ENCODE peak calls at places on chromosomes 2 and 18, in eight cellular contexts. B is aorta, Z is spleen, V is fibroblast of lung, G is left ventricle myocardium inferior, X is H9, P is heart left ventricle, Y is kidney. N is an unnamed sample. For H3K9me3 and H3K4me1, the result is how much of the 10 kb centered on the place peaks cover.

GRCh38 chr2:232658217-232658785 is 24.9 kb downstream of the EFHD1 start:
- DNase-seq in Z (no peak), Y (no peak), V (peak), X (no peak), B (no peak), P (no peak), G (no peak), N (no peak)

GRCh38 chr18:43935051-43935412 is 657.7 kb upstream of the SYT4 start:
- DNase-seq in G (no peak), Z (no peak), Y (no peak), B (no peak), X (no peak), P (no peak), V (peak), N (no peak)

GRCh38 chr18:35624140-35624539 is 42.6 kb downstream of the GALNT1 start:
- DNase-seq in B (no peak), Z (no peak), G (no peak), X (no peak), Y (no peak), V (no peak), P (no peak), N (no peak)

GRCh38 chr2:119545076-119545475 is 827 bp downstream of the CFAP221 start:
- DNase-seq in B (no peak), Z (no peak), P (no peak), Y (peak), V (no peak), G (no peak), X (no peak), N (no peak)

GRCh38 chr2:44802409-44803099 is 138.9 kb upstream of the SIX3 start:
- DNase-seq in X (peak), Y (no peak), B (no peak), Z (no peak), V (no peak), G (no peak), P (no peak), N (no peak)

GRCh38 chr18:22710628-22711380 is 222.3 kb upstream of the RBBP8 start:
- DNase-seq in X (no peak), Y (peak), P (peak), B (peak), V (peak), G (peak), Z (no peak), N (no peak)

GRCh38 chr2:181953773-181954537 is 31.7 kb upstream of the PPP1R1C start:
- DNase-seq in Z (peak), X (peak), P (peak), G (peak), Y (peak), B (peak), V (peak), N (peak)

GRCh38 chr2:40642261-40642660 is 190.4 kb upstream of the SLC8A1 start:
- DNase-seq in X (no peak), P (no peak), Y (no peak), V (no peak), B (no peak), Z (no peak), G (no peak), N (no peak)

GRCh38 chr18:78873916-78874505 is 105.6 kb upstream of the SALL3 start:
- DNase-seq in B (no peak), Y (no peak), P (no peak), G (no peak), V (no peak), Z (no peak), X (no peak), N (no peak)

GRCh38 chr2:120016800-120017199 is 3.9 kb downstream of the EPB41L5 start:
- DNase-seq in V (no peak), P (no peak), G (no peak), Y (no peak), B (no peak), Z (no peak), X (no peak), N (no peak)

GRCh38 chr18:53850918-53851317 is 373.6 kb downstream of the MBD2 start:
- DNase-seq in P (no peak), X (no peak), G (no peak), Z (no peak), V (no peak), B (no peak), Y (no peak), N (no peak)

GRCh38 chr2:52745144-52745543 is 1022.5 kb upstream of the CHAC2 start:
- DNase-seq in Y (no peak), Z (no peak), B (no peak), G (no peak), P (no peak), X (no peak), V (no peak), N (no peak)

DNA sequence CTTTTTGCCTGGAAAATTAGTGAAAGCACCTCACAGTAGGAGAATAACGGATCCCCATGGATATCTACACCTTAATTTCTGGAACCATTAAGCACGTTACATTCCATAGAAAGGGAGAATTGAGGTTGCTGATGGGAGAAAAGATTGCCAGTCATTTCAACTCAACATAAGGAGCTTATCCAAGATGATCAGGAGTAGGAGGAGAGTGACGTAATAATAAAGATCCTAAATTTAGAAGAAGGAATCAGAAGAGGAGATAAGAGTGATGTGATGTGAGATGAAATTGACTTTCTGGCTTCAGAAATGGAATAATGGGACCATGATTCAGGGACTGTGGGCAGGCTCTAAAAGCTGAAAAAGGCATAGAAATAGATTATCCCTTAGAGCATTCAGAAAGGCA is 1017.8 kb upstream of the CHAC2 start:
- DNase-seq in G (no peak), V (no peak), P (no peak), X (no peak), Z (no peak), Y (no peak), B (no peak), N (no peak)
- H3K9me3 ChIP-seq in G (under half), V (under half), P (under half), X (under half), Z (under half), Y (under half), B (under half), N (under half)

GRCh38 chr18:3455938-3456685 is 6.1 kb downstream of the TGIF1 start:
- DNase-seq in G (no peak), P (no peak), Y (no peak), X (no peak), V (peak), Z (no peak), B (no peak), N (no peak)
- H3K4me1 ChIP-seq in G (half or more), P (under half), Y (under half), X (under half), V (under half), Z (under half), B (under half), N (half or more)

GRCh38 chr18:13703899-13704298 is 22.5 kb downstream of the FAM210A start:
- DNase-seq in V (peak), Y (no peak), B (no peak), P (no peak), Z (no peak), X (no peak), G (no peak), N (no peak)
- H3K9me3 ChIP-seq in V (under half), Y (under half), B (under half), P (under half), Z (half or more), X (under half), G (under half), N (under half)

GRCh38 chr2:63058742-63059433 is 8.3 kb downstream of the OTX1 start:
- DNase-seq in G (no peak), Z (no peak), B (no peak), V (no peak), X (peak), Y (no peak), P (peak), N (no peak)
- H3K4me1 ChIP-seq in G (half or more), Z (under half), B (under half), V (under half), X (under half), Y (under half), P (under half), N (half or more)

DNA sequence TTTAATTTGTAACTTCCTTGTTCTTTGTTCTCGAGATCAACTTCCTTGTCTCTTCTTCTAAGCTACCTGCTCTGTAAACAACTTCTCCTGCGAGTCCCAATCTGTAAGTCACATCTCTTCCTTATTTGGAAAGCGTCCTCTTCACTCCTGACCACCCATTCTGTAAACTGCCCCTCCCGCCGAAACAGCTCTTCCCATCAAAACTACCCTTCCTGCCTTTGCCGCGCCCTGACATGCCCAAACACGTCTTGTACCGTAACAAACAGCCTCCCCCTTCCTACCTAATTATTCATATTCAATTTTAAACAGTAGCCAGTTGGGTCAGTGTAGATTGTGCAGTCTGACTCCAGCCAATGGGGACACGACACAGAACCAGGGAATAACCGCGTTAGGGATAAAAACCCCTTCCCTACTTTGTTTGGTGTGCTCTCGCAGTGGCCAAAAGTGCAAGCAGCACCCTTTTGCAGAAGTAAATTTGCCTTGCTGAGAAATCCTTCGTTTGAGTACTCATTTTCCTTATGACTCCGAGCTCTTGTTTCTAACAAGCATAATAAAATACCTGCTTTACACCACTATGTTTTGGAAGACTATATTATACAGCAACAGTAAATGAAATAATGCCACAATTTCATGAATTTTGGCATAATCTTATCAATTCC is 39.8 kb downstream of the PIAS2 start:
- DNase-seq in G (no peak), V (no peak), Y (no peak), B (no peak), X (peak), P (no peak), Z (no peak), N (no peak)
- H3K9me3 ChIP-seq in G (under half), V (under half), Y (under half), B (under half), X (under half), P (under half), Z (under half), N (under half)

GRCh38 chr2:26123426-26123825 is 49.5 kb upstream of the GAREM2 start:
- DNase-seq in Z (no peak), B (no peak), V (no peak), P (no peak), Y (no peak), G (no peak), X (no peak), N (no peak)
- H3K4me1 ChIP-seq in Z (under half), B (under half), V (under half), P (under half), Y (under half), G (half or more), X (under half), N (under half)

GRCh38 chr2:132462242-132462641 is 45.6 kb downstream of the GPR39 start:
- DNase-seq in B (no peak), Z (no peak), V (no peak), P (no peak), Y (no peak), X (no peak), G (no peak), N (no peak)

GRCh38 chr2:132465917-132466316 is 49.3 kb downstream of the GPR39 start:
- DNase-seq in X (no peak), Y (no peak), V (no peak), Z (no peak), P (no peak), B (no peak), G (no peak), N (no peak)

GRCh38 chr2:132469095-132469494 is 52.5 kb downstream of the GPR39 start:
- DNase-seq in B (no peak), Y (no peak), Z (no peak), V (no peak), X (no peak), P (no peak), G (no peak), N (no peak)

GRCh38 chr2:132463719-132464118 is 47.1 kb downstream of the GPR39 start:
- DNase-seq in Z (no peak), P (no peak), G (no peak), V (no peak), Y (no peak), X (no peak), B (no peak), N (no peak)

DNA sequence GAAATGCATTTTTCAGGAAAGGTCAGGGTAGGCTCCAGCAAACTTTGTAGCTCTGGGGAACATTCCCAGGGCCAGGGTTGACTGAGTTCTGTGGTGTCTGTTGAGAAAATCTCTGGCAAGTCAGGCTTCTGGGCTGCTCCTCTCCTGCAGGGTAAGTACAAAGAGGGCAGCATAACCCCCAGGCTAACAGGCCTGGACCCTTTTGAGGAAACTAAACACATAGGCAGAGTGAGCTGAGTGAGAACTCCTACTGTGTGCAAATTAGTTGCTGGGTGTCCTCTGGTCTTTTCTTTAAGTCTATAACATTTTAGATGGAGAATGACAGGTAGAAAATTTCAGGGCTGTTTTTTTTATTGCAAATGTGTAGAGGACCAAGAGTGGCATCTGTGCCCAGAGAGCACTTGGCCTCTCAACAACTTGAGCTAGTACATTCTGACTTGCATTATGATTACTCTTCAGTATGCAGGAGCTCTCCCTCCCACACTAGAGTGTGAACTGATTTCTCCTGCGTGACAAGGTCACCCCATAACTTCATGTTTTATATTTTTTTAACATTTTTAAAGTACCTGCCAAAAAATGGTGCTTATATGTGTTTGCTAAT is 49.9 kb downstream of the GPR39 start:
- DNase-seq in B (no peak), V (no peak), Z (no peak), X (no peak), G (no peak), Y (no peak), P (no peak), N (no peak)
- H3K9me3 ChIP-seq in B (under half), V (under half), Z (half or more), X (under half), G (half or more), Y (under half), P (under half), N (under half)